ENCODE peak calls at places on chromosomes 3 and 15, in seven cellular contexts. U, G, D, J, F, Q and L are unnamed samples.

GRCh38 chr3:171685116-171685895 is 125.0 kb downstream of the PLD1 start:
- DNase-seq in G (no peak), J (no peak), F (no peak), D (no peak), Q (no peak), U (no peak), L (no peak)

GRCh38 chr3:197539651-197540051 is 16.1 kb downstream of the BDH1 start:
- DNase-seq in G (no peak), F (no peak), Q (no peak), U (no peak), D (no peak), J (no peak), L (no peak)

GRCh38 chr3:29686889-29687592 is 406.2 kb downstream of the RBMS3 start:
- DNase-seq in G (no peak), F (no peak), J (peak), D (no peak), Q (peak), U (no peak), L (no peak)

GRCh38 chr15:38090648-38091047 is 156.2 kb downstream of the TMCO5A start:
- DNase-seq in J (no peak), G (no peak), Q (no peak), U (no peak), F (no peak), D (no peak), L (no peak)

GRCh38 chr3:61333562-61333961 is 82.3 kb upstream of the FHIT start:
- DNase-seq in J (peak), U (no peak), F (no peak), G (no peak), D (no peak), Q (no peak), L (no peak)

GRCh38 chr3:4972652-4973643 is 6.3 kb upstream of the BHLHE40 start:
- DNase-seq in G (no peak), F (no peak), U (no peak), D (no peak), Q (peak), J (no peak), L (no peak)

GRCh38 chr3:48847586-48848423 is at the start of gene PRKAR2A:
- DNase-seq in D (peak), G (peak), Q (peak), J (peak), U (peak), F (peak), L (peak)

GRCh38 chr15:82132742-82133141 is 86.9 kb upstream of the MEX3B start:
- DNase-seq in U (no peak), F (no peak), D (no peak), G (no peak), Q (no peak), J (no peak), L (no peak)

GRCh38 chr3:39910828-39911464 is 101.5 kb downstream of the MYRIP start:
- DNase-seq in U (no peak), J (no peak), G (no peak), F (no peak), D (peak), Q (no peak), L (no peak)

GRCh38 chr3:42308651-42309050 is 42.7 kb upstream of the CCK start:
- DNase-seq in Q (no peak), J (no peak), D (no peak), U (no peak), G (no peak), F (no peak), L (no peak)

GRCh38 chr3:102006812-102007485 is 157.6 kb downstream of the NFKBIZ start:
- DNase-seq in J (no peak), Q (no peak), G (no peak), U (no peak), F (no peak), D (no peak), L (no peak)

GRCh38 chr3:141769171-141769894 is 6.1 kb downstream of the GRK7 start:
- DNase-seq in F (no peak), J (peak), Q (no peak), U (peak), D (peak), G (no peak), L (no peak)

GRCh38 chr3:148930785-148931184 is 60.6 kb upstream of the GYG1 start:
- DNase-seq in D (no peak), J (no peak), U (no peak), F (no peak), G (no peak), Q (no peak), L (no peak)

GRCh38 chr3:124565013-124565412 is 165.2 kb upstream of the UMPS start:
- DNase-seq in D (peak), U (peak), F (peak), J (peak), Q (no peak), G (peak), L (peak)

GRCh38 chr3:27943106-27943505 is 221.0 kb upstream of the EOMES start:
- DNase-seq in F (peak), Q (no peak), J (no peak), U (no peak), D (peak), G (no peak), L (no peak)

GRCh38 chr3:27678234-27678633 is 43.9 kb downstream of the EOMES start:
- DNase-seq in D (no peak), Q (no peak), U (no peak), F (no peak), G (no peak), J (no peak), L (no peak)

GRCh38 chr3:114624676-114625181 is 330.9 kb downstream of the TIGIT start:
- DNase-seq in J (peak), Q (no peak), F (no peak), G (no peak), D (peak), U (no peak), L (no peak)

GRCh38 chr3:126782554-126782953 is 78.5 kb downstream of the CHCHD6 start:
- DNase-seq in G (no peak), Q (no peak), D (no peak), J (no peak), F (no peak), U (no peak), L (no peak)

GRCh38 chr15:38707802-38708671 is 143.4 kb upstream of the RASGRP1 start:
- DNase-seq in Q (no peak), U (peak), J (peak), D (peak), F (peak), G (no peak), L (peak)

GRCh38 chr3:87088366-87088983 is 97.5 kb upstream of the VGLL3 start:
- DNase-seq in Q (no peak), F (no peak), G (no peak), J (peak), U (no peak), D (no peak), L (peak)

GRCh38 chr15:64653757-64654156 is 121.6 kb downstream of the RBPMS2 start:
- DNase-seq in F (no peak), D (no peak), G (no peak), Q (no peak), U (no peak), J (no peak), L (no peak)

GRCh38 chr3:13091898-13092620 is 18.8 kb upstream of the IQSEC1 start:
- DNase-seq in J (peak), F (peak), Q (no peak), U (peak), G (peak), D (peak), L (peak)

GRCh38 chr3:14511623-14511965 is 28.5 kb downstream of the GRIP2 start:
- DNase-seq in F (no peak), J (peak), Q (no peak), U (no peak), D (no peak), G (no peak), L (no peak)

GRCh38 chr3:63232764-63233396 is 45.2 kb upstream of the SYNPR start:
- DNase-seq in J (no peak), G (no peak), D (no peak), U (no peak), Q (no peak), F (no peak), L (no peak)

GRCh38 chr3:24273491-24273890 is 221.2 kb downstream of the THRB start:
- DNase-seq in G (no peak), Q (no peak), J (no peak), F (no peak), D (peak), U (no peak), L (no peak)

GRCh38 chr15:42107483-42107882 is 13.1 kb upstream of the PLA2G4D start:
- DNase-seq in D (no peak), F (no peak), Q (no peak), J (no peak), U (no peak), G (no peak), L (no peak)

GRCh38 chr3:146218880-146219866 is 31.7 kb downstream of the PLSCR4 start:
- DNase-seq in Q (no peak), J (peak), G (no peak), D (peak), U (peak), F (no peak), L (peak)

GRCh38 chr15:49620658-49621326 is at the start of the genes DTWD1 and FAM227B:
- DNase-seq in D (peak), J (peak), G (peak), Q (peak), U (peak), F (peak), L (peak)

GRCh38 chr15:49619226-49619625 is 1.4 kb downstream of the FAM227B start:
- DNase-seq in J (no peak), F (no peak), D (no peak), G (no peak), Q (no peak), U (no peak), L (no peak)

GRCh38 chr15:49620174-49620573 is 444 bp downstream of the FAM227B start:
- DNase-seq in G (no peak), U (no peak), D (no peak), Q (no peak), J (no peak), F (no peak), L (no peak)

GRCh38 chr15:49622561-49622960 is 1.7 kb downstream of the DTWD1 start:
- DNase-seq in G (no peak), F (no peak), Q (no peak), D (no peak), U (no peak), J (peak), L (no peak)

DNA sequence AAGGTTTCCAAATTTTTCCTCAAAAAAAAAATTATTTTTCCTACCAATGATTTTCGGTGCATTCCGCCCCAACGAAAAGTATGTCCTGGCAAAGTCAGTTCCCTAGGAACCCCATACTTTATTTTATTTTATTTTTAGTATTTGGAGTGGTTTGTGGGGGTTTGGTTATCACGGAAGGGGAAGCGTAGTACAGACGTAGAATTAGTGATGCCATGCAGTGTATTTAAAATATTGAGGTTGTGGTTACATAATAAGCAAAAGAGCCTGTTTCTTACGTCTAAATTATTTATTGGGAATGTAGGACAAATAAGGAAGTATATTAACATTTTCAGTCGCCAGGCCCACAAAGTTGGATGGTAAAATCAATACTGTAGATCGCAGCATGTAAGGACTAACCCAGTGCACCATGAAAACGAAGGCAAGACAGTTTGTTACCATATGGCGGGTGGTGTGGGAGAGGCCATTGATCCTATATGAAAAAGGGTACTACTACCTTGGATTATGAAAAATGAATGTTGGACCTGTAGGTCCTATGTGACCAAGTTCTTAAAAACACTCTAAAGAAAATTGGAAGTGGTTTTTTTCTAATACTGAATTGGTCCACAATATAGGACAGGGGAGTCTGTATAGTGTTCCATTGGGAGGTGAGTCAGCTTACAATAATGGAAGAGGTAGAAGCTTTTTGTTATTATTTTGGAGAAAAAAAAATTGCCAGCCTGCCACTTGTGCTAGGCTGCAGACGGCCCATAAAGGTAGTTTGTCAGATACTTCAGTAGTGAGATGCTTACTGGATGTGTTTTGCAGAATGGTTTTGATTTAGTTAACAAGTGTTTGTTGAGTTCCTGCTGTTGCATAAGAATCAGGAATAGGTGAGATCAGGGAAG is 721 bp downstream of the DTWD1 start:
- DNase-seq in J (peak), F (no peak), U (no peak), Q (no peak), G (no peak), D (no peak), L (no peak)
- TF ChIP-seq TAF1 in J (no peak), F (no peak), U (no peak), Q (no peak), G (no peak), D (no peak), L (no peak)

DNA sequence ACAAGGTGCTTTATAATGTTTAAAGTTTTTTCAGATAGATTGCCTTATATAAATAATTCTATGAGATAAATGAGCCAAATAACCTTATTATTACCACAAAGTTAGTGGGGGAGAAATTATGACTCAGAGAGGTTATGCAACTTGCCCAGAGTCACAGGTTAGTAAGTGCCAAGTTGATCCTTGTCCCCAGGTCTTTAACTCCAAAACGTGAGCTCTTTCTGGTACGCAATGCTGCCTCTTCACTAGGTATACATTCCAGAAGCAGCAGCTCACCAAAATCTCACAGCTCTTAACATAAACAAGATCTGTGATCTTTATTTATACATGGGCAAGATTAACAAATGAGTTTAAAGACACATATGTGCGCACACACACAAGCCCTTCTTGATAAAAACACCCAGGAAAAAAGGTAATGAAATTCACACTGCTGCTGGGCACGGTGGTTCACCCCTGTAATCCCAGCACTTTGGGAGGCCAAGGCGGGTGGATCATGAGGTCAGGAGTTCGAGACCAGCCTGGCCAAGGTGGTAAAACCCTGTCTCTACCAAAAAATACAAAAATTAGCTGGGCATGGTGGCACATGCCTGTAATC is 59.8 kb upstream of the NR2F2 start:
- DNase-seq in F (no peak), G (no peak), D (peak), J (no peak), U (no peak), Q (no peak), L (no peak)
- TF ChIP-seq TAF1 in F (no peak), G (no peak), D (no peak), J (no peak), U (no peak), Q (no peak), L (no peak)

GRCh38 chr15:56759450-56759845 is 26.1 kb upstream of the ZNF280D start:
- DNase-seq in Q (no peak), U (no peak), D (no peak), J (no peak), G (no peak), F (no peak), L (no peak)
- TF ChIP-seq TAF1 in Q (no peak), U (no peak), D (no peak), J (no peak), G (no peak), F (no peak), L (no peak)

GRCh38 chr3:51385621-51386091 is 565 bp downstream of the MANF start:
- DNase-seq in Q (no peak), F (no peak), D (no peak), U (no peak), J (no peak), G (no peak), L (no peak)
- TF ChIP-seq TAF1 in Q (no peak), F (no peak), D (no peak), U (no peak), J (no peak), G (no peak), L (no peak)

GRCh38 chr15:75720787-75721461 is 8.3 kb upstream of the CSPG4 start:
- DNase-seq in U (peak), D (peak), G (no peak), F (no peak), Q (no peak), J (peak), L (no peak)
- TF ChIP-seq TAF1 in U (no peak), D (no peak), G (no peak), F (no peak), Q (no peak), J (no peak), L (no peak)

GRCh38 chr15:31278056-31278445 is 48.6 kb upstream of the KLF13 start:
- DNase-seq in J (peak), D (no peak), Q (no peak), F (peak), G (no peak), U (no peak), L (no peak)

GRCh38 chr15:31277335-31278055 is 49.1 kb upstream of the KLF13 start:
- DNase-seq in G (no peak), U (no peak), F (no peak), J (no peak), D (no peak), Q (no peak), L (no peak)

GRCh38 chr15:31275331-31276262 is 51.0 kb upstream of the KLF13 start:
- DNase-seq in J (peak), G (no peak), F (peak), D (no peak), Q (no peak), U (no peak), L (no peak)

GRCh38 chr15:31278544-31279220 is 48.0 kb upstream of the KLF13 start:
- DNase-seq in D (no peak), J (peak), Q (no peak), F (peak), G (no peak), U (no peak), L (no peak)

GRCh38 chr15:31276596-31277298 is 49.9 kb upstream of the KLF13 start:
- DNase-seq in F (peak), D (no peak), Q (no peak), U (no peak), G (no peak), J (peak), L (no peak)
- TF ChIP-seq TAF1 in F (no peak), D (no peak), Q (no peak), U (no peak), G (no peak), J (no peak), L (no peak)

DNA sequence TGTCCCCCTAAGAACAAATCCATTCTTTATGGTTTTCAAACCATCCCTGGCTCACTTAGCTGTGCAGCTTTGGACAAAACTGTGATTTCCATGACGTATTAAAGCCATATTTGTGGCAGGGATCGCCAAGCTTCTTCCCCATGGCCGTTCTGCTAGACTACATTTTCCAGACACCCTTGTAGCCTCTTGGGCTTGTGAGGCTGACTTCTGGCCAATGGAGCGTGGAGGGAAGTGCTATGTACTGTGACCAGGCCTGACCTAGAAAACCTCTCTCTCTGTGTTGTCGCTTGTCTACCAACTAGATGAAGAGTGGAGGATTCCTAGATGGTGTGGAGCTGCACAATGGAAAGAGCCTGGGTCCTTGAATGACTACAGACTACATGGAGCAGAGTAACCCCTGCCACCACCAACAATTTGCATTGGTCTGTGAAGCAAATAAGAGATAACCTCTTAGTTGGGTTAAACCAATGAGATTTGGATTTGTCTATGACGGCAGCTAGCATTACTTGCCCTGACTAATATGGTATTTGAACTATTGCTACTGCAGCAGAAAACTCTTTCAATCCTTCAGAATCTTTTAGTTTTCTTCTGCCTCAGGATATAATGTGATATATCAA is 22.1 kb upstream of the MGLL start:
- DNase-seq in D (no peak), Q (peak), F (no peak), G (no peak), J (no peak), U (no peak), L (no peak)
- TF ChIP-seq TAF1 in D (no peak), Q (no peak), F (no peak), G (no peak), J (no peak), U (no peak), L (no peak)